ENCODE peak calls at places on chromosomes 13 and 19, in seven cellular contexts. One of them, this sample, is unnamed.

GRCh38 chr13:26494591-26494990 is 62.9 kb upstream of the WASF3 start:
- DNase-seq in PC-9: no peak
- DNase-seq in heart right ventricle: no peak
- DNase-seq in CD8-positive, alpha-beta memory T cell: no peak
- DNase-seq in lower lobe of right lung: no peak
- DNase-seq in neural progenitor cell: no peak
- DNase-seq in neuronal stem cell: no peak
- DNase-seq in this sample: no peak

GRCh38 chr13:40026741-40027140 is 371.3 kb downstream of the COG6 start:
- DNase-seq in PC-9: no peak
- DNase-seq in heart right ventricle: no peak
- DNase-seq in CD8-positive, alpha-beta memory T cell: no peak
- DNase-seq in lower lobe of right lung: no peak
- DNase-seq in neural progenitor cell: no peak
- DNase-seq in neuronal stem cell: no peak
- DNase-seq in this sample: no peak

GRCh38 chr19:35545001-35545854 is at the start of gene TMEM147:
- DNase-seq in PC-9: peak
- DNase-seq in heart right ventricle: peak
- DNase-seq in CD8-positive, alpha-beta memory T cell: peak
- DNase-seq in lower lobe of right lung: peak
- DNase-seq in neural progenitor cell: peak
- DNase-seq in neuronal stem cell: peak
- DNase-seq in this sample: peak

GRCh38 chr19:3149526-3150505 is 14.0 kb downstream of the GNA15 start:
- DNase-seq in PC-9: no peak
- DNase-seq in heart right ventricle: no peak
- DNase-seq in CD8-positive, alpha-beta memory T cell: no peak
- DNase-seq in lower lobe of right lung: no peak
- DNase-seq in neural progenitor cell: peak
- DNase-seq in neuronal stem cell: no peak
- DNase-seq in this sample: no peak

GRCh38 chr19:51076602-51077213 is 6.0 kb downstream of the KLK14 start:
- DNase-seq in PC-9: no peak
- DNase-seq in heart right ventricle: no peak
- DNase-seq in CD8-positive, alpha-beta memory T cell: no peak
- DNase-seq in lower lobe of right lung: no peak
- DNase-seq in neural progenitor cell: no peak
- DNase-seq in neuronal stem cell: no peak
- DNase-seq in this sample: no peak

GRCh38 chr19:17610384-17610783 is 54.9 kb downstream of the COLGALT1 start:
- DNase-seq in PC-9: peak
- DNase-seq in heart right ventricle: no peak
- DNase-seq in CD8-positive, alpha-beta memory T cell: no peak
- DNase-seq in lower lobe of right lung: no peak
- DNase-seq in neural progenitor cell: no peak
- DNase-seq in neuronal stem cell: no peak
- DNase-seq in this sample: peak

GRCh38 chr19:52923782-52924593 is 760 bp upstream of the ZNF888 start:
- DNase-seq in PC-9: no peak
- DNase-seq in heart right ventricle: peak
- DNase-seq in CD8-positive, alpha-beta memory T cell: no peak
- DNase-seq in lower lobe of right lung: peak
- DNase-seq in neural progenitor cell: no peak
- DNase-seq in neuronal stem cell: no peak
- DNase-seq in this sample: peak

GRCh38 chr13:22278336-22278929 is 607.6 kb downstream of the FGF9 start:
- DNase-seq in PC-9: no peak
- DNase-seq in heart right ventricle: peak
- DNase-seq in CD8-positive, alpha-beta memory T cell: peak
- DNase-seq in lower lobe of right lung: no peak
- DNase-seq in neural progenitor cell: peak
- DNase-seq in neuronal stem cell: peak
- DNase-seq in this sample: peak

GRCh38 chr19:41877916-41878905 is 1.1 kb downstream of the CD79A start:
- DNase-seq in PC-9: no peak
- DNase-seq in heart right ventricle: no peak
- DNase-seq in CD8-positive, alpha-beta memory T cell: no peak
- DNase-seq in lower lobe of right lung: no peak
- DNase-seq in neural progenitor cell: no peak
- DNase-seq in neuronal stem cell: no peak
- DNase-seq in this sample: no peak

GRCh38 chr13:73177911-73178565 is 119.2 kb downstream of the KLF5 start:
- DNase-seq in PC-9: no peak
- DNase-seq in heart right ventricle: no peak
- DNase-seq in CD8-positive, alpha-beta memory T cell: no peak
- DNase-seq in lower lobe of right lung: no peak
- DNase-seq in neural progenitor cell: no peak
- DNase-seq in neuronal stem cell: no peak
- DNase-seq in this sample: no peak

GRCh38 chr19:29524912-29525870 is 603 bp upstream of the VSTM2B start:
- DNase-seq in PC-9: no peak
- DNase-seq in heart right ventricle: no peak
- DNase-seq in CD8-positive, alpha-beta memory T cell: no peak
- DNase-seq in lower lobe of right lung: peak
- DNase-seq in neural progenitor cell: peak
- DNase-seq in neuronal stem cell: peak
- DNase-seq in this sample: no peak

GRCh38 chr13:113623491-113624234 is 34.3 kb downstream of the ATP4B start:
- DNase-seq in PC-9: no peak
- DNase-seq in heart right ventricle: no peak
- DNase-seq in CD8-positive, alpha-beta memory T cell: no peak
- DNase-seq in lower lobe of right lung: peak
- DNase-seq in neural progenitor cell: no peak
- DNase-seq in neuronal stem cell: no peak
- DNase-seq in this sample: peak

GRCh38 chr13:98653471-98653985 is 76.6 kb upstream of the STK24 start:
- DNase-seq in PC-9: peak
- DNase-seq in heart right ventricle: peak
- DNase-seq in CD8-positive, alpha-beta memory T cell: peak
- DNase-seq in lower lobe of right lung: peak
- DNase-seq in neural progenitor cell: peak
- DNase-seq in neuronal stem cell: peak
- DNase-seq in this sample: peak

GRCh38 chr19:1501200-1501595 is 10.2 kb downstream of the REEP6 start:
- DNase-seq in PC-9: peak
- DNase-seq in heart right ventricle: no peak
- DNase-seq in CD8-positive, alpha-beta memory T cell: no peak
- DNase-seq in lower lobe of right lung: no peak
- DNase-seq in neural progenitor cell: no peak
- DNase-seq in neuronal stem cell: no peak
- DNase-seq in this sample: no peak

GRCh38 chr19:1505012-1505411 is 7.8 kb downstream of the ADAMTSL5 start:
- DNase-seq in PC-9: no peak
- DNase-seq in heart right ventricle: no peak
- DNase-seq in CD8-positive, alpha-beta memory T cell: no peak
- DNase-seq in lower lobe of right lung: no peak
- DNase-seq in neural progenitor cell: no peak
- DNase-seq in neuronal stem cell: no peak
- DNase-seq in this sample: no peak

GRCh38 chr19:1503925-1504430 is 8.8 kb downstream of the ADAMTSL5 start:
- DNase-seq in PC-9: no peak
- DNase-seq in heart right ventricle: no peak
- DNase-seq in CD8-positive, alpha-beta memory T cell: no peak
- DNase-seq in lower lobe of right lung: no peak
- DNase-seq in neural progenitor cell: no peak
- DNase-seq in neuronal stem cell: no peak
- DNase-seq in this sample: no peak

GRCh38 chr19:1502433-1503088 is 10.3 kb downstream of the ADAMTSL5 start:
- DNase-seq in PC-9: no peak
- DNase-seq in heart right ventricle: no peak
- DNase-seq in CD8-positive, alpha-beta memory T cell: no peak
- DNase-seq in lower lobe of right lung: no peak
- DNase-seq in neural progenitor cell: no peak
- DNase-seq in neuronal stem cell: no peak
- DNase-seq in this sample: no peak

DNA sequence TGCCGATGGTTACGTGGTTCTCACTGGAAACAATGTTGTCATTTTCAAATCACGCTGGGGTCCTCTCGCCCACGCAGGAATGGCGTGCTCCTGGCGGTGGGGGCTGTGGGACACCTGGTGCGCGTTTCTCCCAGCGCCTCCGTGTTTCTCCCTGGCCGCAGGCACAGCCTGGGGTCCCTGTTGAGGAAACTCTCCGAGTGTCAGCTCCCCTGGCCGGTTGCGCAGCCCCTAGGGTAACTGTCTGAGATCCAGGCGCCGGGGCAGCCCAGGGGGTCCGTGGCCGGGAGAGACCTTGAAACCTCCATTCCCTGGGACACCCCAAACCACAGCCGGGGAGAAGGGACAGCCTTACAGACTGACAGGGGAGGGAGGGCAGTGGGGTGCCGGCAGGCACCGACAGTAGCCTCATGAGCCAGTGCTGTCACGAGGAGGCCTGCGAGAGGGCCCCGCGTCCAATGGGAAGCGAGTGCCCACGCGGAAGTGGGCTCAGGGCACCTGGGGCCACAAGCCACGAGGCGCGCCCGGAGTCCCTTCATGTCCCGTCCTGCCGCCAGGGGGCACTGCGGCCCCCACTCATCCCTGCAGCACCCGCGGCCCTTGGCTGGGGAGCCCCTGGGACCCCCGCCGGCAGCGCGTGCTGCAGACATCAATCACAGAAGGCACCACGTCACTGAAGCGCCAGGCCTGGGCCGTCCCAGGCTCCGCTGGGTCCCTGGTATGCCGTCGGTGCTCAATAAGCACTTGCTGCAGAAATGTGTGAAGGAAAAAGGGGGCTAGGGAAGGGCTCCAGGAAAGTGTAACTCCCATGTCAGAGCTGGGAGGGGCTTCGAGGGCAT is 9.5 kb downstream of the ADAMTSL5 start:
- DNase-seq in PC-9: no peak
- DNase-seq in heart right ventricle: no peak
- DNase-seq in CD8-positive, alpha-beta memory T cell: peak
- DNase-seq in lower lobe of right lung: peak
- DNase-seq in neural progenitor cell: peak
- DNase-seq in neuronal stem cell: no peak
- DNase-seq in this sample: peak
- H3K27ac ChIP-seq in PC-9: no peak
- H3K27ac ChIP-seq in heart right ventricle: no peak
- H3K27ac ChIP-seq in CD8-positive, alpha-beta memory T cell: no peak
- H3K27ac ChIP-seq in lower lobe of right lung: no peak
- H3K27ac ChIP-seq in neural progenitor cell: no peak
- H3K27ac ChIP-seq in neuronal stem cell: no peak
- H3K27ac ChIP-seq in this sample: no peak

GRCh38 chr19:8358948-8359347 is 5.0 kb upstream of the ANGPTL4 start:
- DNase-seq in PC-9: no peak
- DNase-seq in heart right ventricle: no peak
- DNase-seq in CD8-positive, alpha-beta memory T cell: no peak
- DNase-seq in lower lobe of right lung: no peak
- DNase-seq in neural progenitor cell: no peak
- DNase-seq in neuronal stem cell: no peak
- DNase-seq in this sample: no peak

GRCh38 chr19:8360196-8360595 is 3.8 kb upstream of the ANGPTL4 start:
- DNase-seq in PC-9: no peak
- DNase-seq in heart right ventricle: no peak
- DNase-seq in CD8-positive, alpha-beta memory T cell: no peak
- DNase-seq in lower lobe of right lung: no peak
- DNase-seq in neural progenitor cell: no peak
- DNase-seq in neuronal stem cell: no peak
- DNase-seq in this sample: no peak

GRCh38 chr19:8352134-8352827 is 9.2 kb upstream of the KANK3 start:
- DNase-seq in PC-9: no peak
- DNase-seq in heart right ventricle: no peak
- DNase-seq in CD8-positive, alpha-beta memory T cell: no peak
- DNase-seq in lower lobe of right lung: no peak
- DNase-seq in neural progenitor cell: peak
- DNase-seq in neuronal stem cell: no peak
- DNase-seq in this sample: no peak

GRCh38 chr19:8357007-8357521 is 6.9 kb upstream of the ANGPTL4 start:
- DNase-seq in PC-9: no peak
- DNase-seq in heart right ventricle: no peak
- DNase-seq in CD8-positive, alpha-beta memory T cell: no peak
- DNase-seq in lower lobe of right lung: no peak
- DNase-seq in neural progenitor cell: no peak
- DNase-seq in neuronal stem cell: no peak
- DNase-seq in this sample: peak

DNA sequence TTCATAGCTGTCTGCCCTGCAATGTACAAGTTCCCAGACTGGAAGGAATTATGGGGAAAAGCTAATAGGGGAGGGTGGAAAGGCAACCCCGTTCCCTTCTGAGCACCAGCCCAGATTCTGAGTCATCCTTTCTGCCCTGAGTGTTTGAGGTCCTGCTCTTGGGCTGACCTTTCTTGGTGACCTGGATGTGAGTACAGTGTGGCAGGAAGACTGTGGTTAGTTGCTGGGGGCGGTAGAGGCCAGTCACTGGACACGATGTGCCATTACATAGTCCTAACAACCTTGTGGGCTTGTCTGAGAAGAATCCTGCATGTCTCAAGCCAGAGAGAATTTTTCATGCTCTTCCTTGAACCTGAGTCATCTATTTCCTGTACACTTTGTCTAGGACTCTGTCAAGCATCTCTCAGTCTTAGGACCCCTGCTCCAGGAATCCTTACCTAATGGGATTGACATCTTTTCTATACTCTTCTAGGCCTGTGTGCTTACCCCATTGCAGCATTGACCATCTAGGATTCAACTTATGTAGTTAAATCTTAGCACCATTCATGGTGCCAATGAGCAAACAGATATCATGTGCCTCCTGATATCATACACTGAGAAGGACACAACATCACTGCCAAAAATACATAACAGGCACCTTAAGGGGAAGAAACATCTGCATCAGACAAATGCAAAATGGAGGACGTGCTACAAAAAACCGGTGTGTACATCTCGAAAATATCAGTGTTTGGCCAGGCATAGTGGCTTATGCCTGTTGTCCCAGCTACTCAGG is 8.1 kb upstream of the ANGPTL4 start:
- DNase-seq in PC-9: peak
- DNase-seq in heart right ventricle: no peak
- DNase-seq in CD8-positive, alpha-beta memory T cell: no peak
- DNase-seq in lower lobe of right lung: no peak
- DNase-seq in neural progenitor cell: no peak
- DNase-seq in neuronal stem cell: no peak
- DNase-seq in this sample: peak
- H3K27ac ChIP-seq in PC-9: peak
- H3K27ac ChIP-seq in heart right ventricle: no peak
- H3K27ac ChIP-seq in CD8-positive, alpha-beta memory T cell: no peak
- H3K27ac ChIP-seq in lower lobe of right lung: peak
- H3K27ac ChIP-seq in neural progenitor cell: no peak
- H3K27ac ChIP-seq in neuronal stem cell: no peak
- H3K27ac ChIP-seq in this sample: no peak

DNA sequence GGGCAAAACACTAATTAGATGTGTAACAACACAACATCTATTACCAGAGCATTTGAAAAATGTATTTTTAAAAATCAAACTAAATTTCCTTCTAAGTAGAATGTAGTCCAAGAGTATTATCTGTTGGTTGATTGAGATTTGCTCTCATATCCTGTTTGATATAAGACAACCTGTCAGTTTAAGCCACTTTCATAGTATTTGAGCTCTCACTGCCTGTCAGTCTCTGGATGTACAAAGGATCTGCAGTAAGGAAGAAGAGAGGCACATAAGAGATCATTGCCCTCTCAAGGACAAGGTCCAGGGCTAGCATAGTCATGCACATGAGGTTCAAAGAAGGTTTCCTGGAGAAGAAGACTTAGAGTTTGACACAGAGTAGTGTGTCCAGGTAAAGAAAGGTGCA is 57.4 kb downstream of the FGF14 start:
- DNase-seq in PC-9: no peak
- DNase-seq in heart right ventricle: no peak
- DNase-seq in CD8-positive, alpha-beta memory T cell: no peak
- DNase-seq in lower lobe of right lung: no peak
- DNase-seq in neural progenitor cell: no peak
- DNase-seq in neuronal stem cell: no peak
- DNase-seq in this sample: no peak
- H3K27ac ChIP-seq in PC-9: no peak
- H3K27ac ChIP-seq in heart right ventricle: no peak
- H3K27ac ChIP-seq in CD8-positive, alpha-beta memory T cell: no peak
- H3K27ac ChIP-seq in lower lobe of right lung: no peak
- H3K27ac ChIP-seq in neural progenitor cell: no peak
- H3K27ac ChIP-seq in neuronal stem cell: no peak
- H3K27ac ChIP-seq in this sample: no peak

GRCh38 chr13:33109319-33109718 is 93.1 kb downstream of the KL start:
- DNase-seq in PC-9: no peak
- DNase-seq in heart right ventricle: no peak
- DNase-seq in CD8-positive, alpha-beta memory T cell: no peak
- DNase-seq in lower lobe of right lung: no peak
- DNase-seq in neural progenitor cell: no peak
- DNase-seq in neuronal stem cell: no peak
- DNase-seq in this sample: no peak
- H3K27ac ChIP-seq in PC-9: no peak
- H3K27ac ChIP-seq in heart right ventricle: peak
- H3K27ac ChIP-seq in CD8-positive, alpha-beta memory T cell: no peak
- H3K27ac ChIP-seq in lower lobe of right lung: peak
- H3K27ac ChIP-seq in neural progenitor cell: no peak
- H3K27ac ChIP-seq in neuronal stem cell: no peak
- H3K27ac ChIP-seq in this sample: no peak

This sample was measured in SJCRH30.